ENCODE peak calls at places on chromosomes 5 and 9, in six cellular contexts. K is body of pancreas, P is heart right ventricle, V is cardiac muscle cell, I is right lobe of liver, H is IMR-90. W is an unnamed sample.

GRCh38 chr9:117273612-117274011 is 141.2 kb downstream of the ASTN2 start:
- DNase-seq in I (no peak), V (no peak), K (no peak), H (no peak), P (no peak), W (no peak)

GRCh38 chr9:123997665-123998277 is 13.8 kb upstream of the LHX2 start:
- DNase-seq in P (peak), H (peak), I (no peak), V (peak), K (peak), W (peak)

GRCh38 chr5:146342882-146343865 is 4.5 kb downstream of the POU4F3 start:
- DNase-seq in V (no peak), K (no peak), H (no peak), P (no peak), I (no peak), W (no peak)

GRCh38 chr9:36396985-36397384 is 3.1 kb downstream of the RNF38 start:
- DNase-seq in K (no peak), H (no peak), P (no peak), V (peak), I (no peak), W (no peak)

GRCh38 chr5:30401479-30402058 is 791.9 kb upstream of the CDH6 start:
- DNase-seq in H (peak), I (peak), K (peak), P (no peak), V (peak), W (no peak)

GRCh38 chr9:87497604-87498045 is at the start of gene DAPK1:
- DNase-seq in K (peak), I (peak), P (peak), V (peak), H (no peak), W (peak)

GRCh38 chr5:16936150-16937022 is at the start of gene MYO10:
- DNase-seq in I (peak), V (peak), K (peak), H (peak), P (peak), W (peak)

GRCh38 chr5:179268399-179268952 is 76.8 kb downstream of the ADAMTS2 start:
- DNase-seq in V (no peak), I (peak), H (no peak), K (no peak), P (no peak), W (peak)

GRCh38 chr5:94830520-94830919 is 212.1 kb downstream of the SLF1 start:
- DNase-seq in I (no peak), K (no peak), V (peak), P (no peak), H (no peak), W (no peak)

GRCh38 chr5:36390640-36391039 is 88.9 kb upstream of the RANBP3L start:
- DNase-seq in P (no peak), V (no peak), H (no peak), K (no peak), I (no peak), W (no peak)

GRCh38 chr9:96048116-96048953 is 172.8 kb downstream of the ERCC6L2 start:
- DNase-seq in V (peak), H (no peak), K (peak), P (no peak), I (peak), W (no peak)

GRCh38 chr5:74465724-74466123 is 174.8 kb downstream of the ENC1 start:
- DNase-seq in P (no peak), H (no peak), K (no peak), I (no peak), V (no peak), W (no peak)

GRCh38 chr9:121750715-121751623 is 99.5 kb downstream of the DAB2IP start:
- DNase-seq in I (no peak), V (peak), H (no peak), K (peak), P (no peak), W (no peak)

GRCh38 chr5:36070687-36071571 is 4.2 kb upstream of the UGT3A2 start:
- DNase-seq in H (no peak), K (no peak), I (peak), P (no peak), V (no peak), W (no peak)

GRCh38 chr5:77560677-77561263 is 68.7 kb upstream of the WDR41 start:
- DNase-seq in I (no peak), P (no peak), H (peak), K (no peak), V (peak), W (no peak)

GRCh38 chr9:2688636-2689035 is 28.7 kb upstream of the KCNV2 start:
- DNase-seq in K (no peak), P (no peak), V (no peak), H (no peak), I (no peak), W (no peak)

GRCh38 chr9:137870432-137870831 is 7.2 kb upstream of the CACNA1B start:
- DNase-seq in V (no peak), I (no peak), K (no peak), P (no peak), H (no peak), W (no peak)

GRCh38 chr5:145848854-145849253 is 13.7 kb upstream of the PRELID2 start:
- DNase-seq in H (peak), V (no peak), I (no peak), P (no peak), K (no peak), W (no peak)

GRCh38 chr9:119164716-119165115 is 204.5 kb downstream of the BRINP1 start:
- DNase-seq in K (no peak), H (no peak), P (no peak), I (no peak), V (no peak), W (no peak)

GRCh38 chr5:133434336-133434735 is 178.0 kb downstream of the FSTL4 start:
- DNase-seq in V (no peak), I (no peak), K (no peak), H (no peak), P (no peak), W (no peak)

GRCh38 chr5:42994285-42995151 is 45.6 kb downstream of the ANXA2R start:
- DNase-seq in V (peak), I (peak), H (peak), P (peak), K (peak), W (peak)

GRCh38 chr9:76296561-76297276 is 97.5 kb downstream of the RFK start:
- DNase-seq in K (no peak), I (no peak), V (no peak), H (no peak), P (no peak), W (no peak)

GRCh38 chr5:57871496-57871895 is 388.9 kb upstream of the ACTBL2 start:
- DNase-seq in K (no peak), H (no peak), V (no peak), P (no peak), I (no peak), W (no peak)

GRCh38 chr9:77597057-77597456 is 51.1 kb downstream of the GNA14 start:
- DNase-seq in I (no peak), P (no peak), K (peak), H (no peak), V (peak), W (no peak)

GRCh38 chr9:137339045-137339444 is 37.0 kb upstream of the NRARP start:
- DNase-seq in V (peak), H (peak), I (no peak), K (no peak), P (no peak), W (no peak)

GRCh38 chr9:108443741-108444140 is 412.0 kb downstream of the ACTL7B start:
- DNase-seq in V (peak), H (peak), I (no peak), K (no peak), P (no peak), W (no peak)

GRCh38 chr5:175444060-175444904 is at the start of gene DRD1:
- DNase-seq in V (peak), K (peak), H (peak), I (peak), P (peak), W (peak)

GRCh38 chr9:4143951-4144717 is 155.7 kb downstream of the GLIS3 start:
- DNase-seq in V (peak), I (no peak), P (no peak), H (peak), K (no peak), W (no peak)

DNA sequence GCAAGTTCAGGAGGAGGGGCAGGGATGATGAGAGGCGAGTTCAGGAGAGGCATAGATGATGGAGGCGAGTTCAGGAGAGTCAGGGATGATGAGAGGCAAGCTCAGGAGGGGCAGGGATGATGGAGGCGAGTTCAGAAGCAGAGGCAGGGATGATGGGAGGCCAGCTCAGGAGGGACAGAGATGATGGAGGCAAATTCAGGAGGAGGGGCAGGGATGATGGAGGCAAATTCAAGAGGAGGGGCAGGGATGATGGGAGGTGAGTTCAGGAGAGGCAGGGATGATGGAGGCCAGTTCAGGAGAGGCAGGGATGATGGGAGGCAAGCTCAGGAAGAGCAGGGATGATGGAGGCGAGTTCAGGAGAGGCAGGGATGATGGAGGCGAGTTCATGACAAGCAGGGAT is 17.8 kb upstream of the SPOCK1 start:
- DNase-seq in K (no peak), V (no peak), I (no peak), P (no peak), H (no peak), W (no peak)
- H3K27ac ChIP-seq in K (no peak), V (no peak), I (no peak), P (no peak), H (no peak), W (no peak)

GRCh38 chr9:78786794-78787193 is 489.9 kb downstream of the PSAT1 start:
- DNase-seq in I (no peak), P (no peak), H (peak), K (no peak), V (peak), W (no peak)

GRCh38 chr9:78781681-78782080 is 484.8 kb downstream of the PSAT1 start:
- DNase-seq in H (peak), P (no peak), V (no peak), I (no peak), K (no peak), W (no peak)

GRCh38 chr9:78782858-78783257 is 485.9 kb downstream of the PSAT1 start:
- DNase-seq in P (no peak), V (no peak), H (peak), I (no peak), K (no peak), W (no peak)

GRCh38 chr9:78782234-78782633 is 485.3 kb downstream of the PSAT1 start:
- DNase-seq in H (no peak), I (no peak), V (no peak), P (no peak), K (no peak), W (no peak)

DNA sequence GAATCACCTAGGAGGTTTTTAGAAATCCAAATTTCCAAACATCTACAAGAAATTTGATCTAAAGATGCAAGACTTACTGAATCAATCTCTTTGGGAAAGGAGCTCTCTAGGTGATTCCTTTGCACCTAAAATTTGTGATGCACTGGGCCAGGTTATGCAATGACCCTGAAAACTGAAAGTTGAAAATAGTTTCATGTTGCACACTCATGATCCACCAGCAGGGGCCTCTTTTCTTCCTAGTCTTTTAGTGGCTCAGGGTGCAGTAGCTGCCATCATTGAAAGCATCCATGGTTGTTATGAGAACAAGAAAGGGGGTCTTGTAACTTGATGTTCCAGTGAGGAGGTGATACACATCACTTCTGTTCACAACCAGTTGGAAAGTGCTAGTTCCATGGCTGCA is 486.8 kb downstream of the PSAT1 start:
- DNase-seq in H (no peak), K (no peak), P (no peak), V (no peak), I (no peak), W (no peak)
- TF ChIP-seq CTCF in H (peak), K (no peak), P (no peak), V (peak), I (no peak), W (peak)

GRCh38 chr5:134568761-134569725 is 43.6 kb downstream of the JADE2 start:
- DNase-seq in K (peak), V (peak), H (peak), P (peak), I (peak), W (peak)
- H3K4me3 ChIP-seq in K (no peak), V (no peak), H (no peak), P (no peak), I (no peak), W (no peak)

DNA sequence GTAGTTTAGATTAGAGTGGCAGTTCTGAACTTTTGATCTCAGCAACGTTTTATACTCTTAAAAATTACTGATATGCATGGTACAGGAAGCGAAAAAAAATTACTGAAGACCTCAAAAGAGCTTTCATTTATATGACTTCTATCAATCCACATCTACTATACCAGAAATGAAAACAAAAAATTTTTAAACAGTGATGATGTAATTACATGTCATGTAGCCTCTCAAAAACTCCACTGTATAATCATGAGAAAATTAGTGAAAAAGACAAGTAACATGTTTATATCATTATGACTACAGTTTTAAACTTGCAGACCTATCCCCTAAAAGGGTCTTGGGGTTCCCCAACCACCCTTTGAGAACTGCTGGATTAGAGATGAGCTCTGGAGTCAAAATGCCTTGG is 9.3 kb downstream of the DNAJC18 start:
- DNase-seq in K (no peak), P (no peak), V (no peak), H (no peak), I (no peak), W (no peak)
- H3K27ac ChIP-seq in K (no peak), P (no peak), V (no peak), H (no peak), I (no peak), W (no peak)

GRCh38 chr5:23820764-23821471 is 313.5 kb downstream of the PRDM9 start:
- DNase-seq in H (peak), I (no peak), K (no peak), P (no peak), V (peak), W (no peak)
- TF ChIP-seq CTCF in H (peak), I (peak), K (peak), P (peak), V (peak), W (peak)

GRCh38 chr5:154477382-154478223 is 424 bp downstream of the HAND1 start:
- DNase-seq in H (peak), P (peak), I (no peak), V (no peak), K (no peak), W (no peak)

GRCh38 chr5:154478224-154478565 is at the start of gene HAND1:
- DNase-seq in K (peak), V (no peak), H (no peak), I (no peak), P (peak), W (peak)

GRCh38 chr5:154479944-154480750 is 2.1 kb upstream of the HAND1 start:
- DNase-seq in I (no peak), H (no peak), K (no peak), V (no peak), P (no peak), W (no peak)

GRCh38 chr5:154479160-154479943 is 1.3 kb upstream of the HAND1 start:
- DNase-seq in P (no peak), H (no peak), V (no peak), K (no peak), I (no peak), W (no peak)

GRCh38 chr5:154478752-154479159 is 729 bp upstream of the HAND1 start:
- DNase-seq in P (no peak), K (no peak), V (no peak), I (no peak), H (no peak), W (no peak)
- H3K4me3 ChIP-seq in P (peak), K (no peak), V (peak), I (no peak), H (no peak), W (no peak)

GRCh38 chr9:113499153-113499875 is 35.8 kb downstream of the RGS3 start:
- DNase-seq in I (no peak), V (no peak), H (no peak), K (no peak), P (no peak), W (no peak)

GRCh38 chr9:113502427-113503008 is 39.0 kb downstream of the RGS3 start:
- DNase-seq in P (no peak), K (no peak), I (no peak), H (no peak), V (no peak), W (no peak)

GRCh38 chr9:113499876-113500497 is 36.5 kb downstream of the RGS3 start:
- DNase-seq in P (no peak), K (no peak), I (no peak), H (no peak), V (no peak), W (no peak)

GRCh38 chr9:113501821-113502220 is 38.3 kb downstream of the RGS3 start:
- DNase-seq in V (no peak), H (no peak), P (no peak), K (no peak), I (no peak), W (no peak)

DNA sequence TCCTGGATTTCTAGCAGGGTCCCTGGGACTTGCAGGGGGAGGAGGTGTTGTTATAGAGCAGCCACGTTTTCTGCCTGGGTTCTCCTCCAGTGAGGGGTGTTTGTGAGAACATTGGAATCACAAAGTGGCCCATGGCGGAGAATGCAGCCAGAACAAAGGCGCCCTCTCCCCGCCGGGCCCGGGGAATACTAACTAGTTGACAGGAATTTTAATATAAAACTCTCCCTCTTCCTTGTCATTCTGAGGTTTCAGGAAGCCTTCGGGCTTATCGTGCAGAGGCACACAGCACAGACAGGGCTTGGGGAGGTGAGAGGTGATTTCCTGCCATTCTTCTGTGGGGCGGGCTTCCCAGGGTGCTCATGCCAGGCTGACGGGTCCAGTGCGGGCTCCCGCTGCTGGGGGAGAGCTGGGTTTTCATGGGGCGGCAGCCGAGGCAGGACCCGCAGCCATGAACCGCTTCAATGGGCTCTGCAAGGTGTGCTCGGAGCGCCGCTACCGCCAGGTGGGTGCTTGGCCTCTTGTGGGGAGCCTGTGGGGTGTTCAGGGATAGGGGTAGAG is 37.7 kb downstream of the RGS3 start:
- DNase-seq in P (peak), V (no peak), I (no peak), H (no peak), K (no peak), W (no peak)
- H3K27ac ChIP-seq in P (peak), V (peak), I (no peak), H (no peak), K (no peak), W (peak)

GRCh38 chr9:5899292-5899691 is 8.6 kb downstream of the MLANA start:
- DNase-seq in I (no peak), P (no peak), H (no peak), V (peak), K (no peak), W (no peak)
- TF ChIP-seq CTCF in I (no peak), P (no peak), H (no peak), V (peak), K (no peak), W (peak)

GRCh38 chr9:92729735-92730155 is 34.9 kb downstream of the BICD2 start:
- DNase-seq in I (peak), H (no peak), K (no peak), P (no peak), V (no peak), W (peak)
- H3K4me3 ChIP-seq in I (no peak), H (no peak), K (no peak), P (no peak), V (no peak), W (no peak)

W was measured in upper lobe of right lung.